ENCODE peak calls at places on chromosomes 12 and 14, in seven cellular contexts. L is dorsolateral prefrontal cortex; W is Caki2; D is fibroblast of villous mesenchyme; M is stimulated activated CD8-positive, alpha-beta memory T cell treated with anti-CD3 and anti-CD28 coated beads, Interleukin-12 subunit alpha, Interleukin-12 subunit beta, amount 100 ng/mL, for 1 hour; H is amygdala; E is stimulated activated CD4-positive, alpha-beta T cell treated with anti-CD3 and anti-CD28 coated beads, TNF-alpha, amount 100 ng/mL, for 24 hours. O is an unnamed sample.

GRCh38 chr12:71243375-71243774 is 85.6 kb upstream of the TSPAN8 start:
- DNase-seq in L (no peak), W (no peak), D (no peak), M (no peak), H (no peak), E (no peak), O (no peak)

GRCh38 chr14:22071001-22071400 is 397.4 kb upstream of the OR4E1 start:
- DNase-seq in L (no peak), W (no peak), D (no peak), M (peak), H (no peak), E (peak), O (no peak)

GRCh38 chr12:15469342-15469741 is 147.0 kb downstream of the PTPRO start:
- DNase-seq in L (no peak), W (no peak), D (no peak), M (no peak), H (no peak), E (no peak), O (no peak)

GRCh38 chr12:121618659-121619233 is 7.6 kb upstream of the ORAI1 start:
- DNase-seq in L (no peak), W (no peak), D (no peak), M (no peak), H (no peak), E (no peak), O (no peak)

GRCh38 chr14:95291859-95292542 is 27.7 kb downstream of the CLMN start:
- DNase-seq in L (peak), W (no peak), D (peak), M (no peak), H (peak), E (peak), O (peak)

GRCh38 chr12:5872745-5873144 is 72.3 kb downstream of the ANO2 start:
- DNase-seq in L (no peak), W (no peak), D (peak), M (no peak), H (no peak), E (no peak), O (no peak)

GRCh38 chr14:36383674-36384421 is 63.4 kb upstream of the MBIP start:
- DNase-seq in L (no peak), W (no peak), D (no peak), M (no peak), H (peak), E (no peak), O (peak)

GRCh38 chr12:94290353-94290752 is 142.0 kb downstream of the PLXNC1 start:
- DNase-seq in L (no peak), W (no peak), D (no peak), M (no peak), H (no peak), E (no peak), O (no peak)

GRCh38 chr12:121162384-121162783 is 29.7 kb downstream of the P2RX7 start:
- DNase-seq in L (no peak), W (no peak), D (no peak), M (no peak), H (no peak), E (no peak), O (no peak)

GRCh38 chr12:104465379-104465778 is 8.6 kb downstream of the CHST11 start:
- DNase-seq in L (no peak), W (no peak), D (no peak), M (no peak), H (no peak), E (no peak), O (no peak)

GRCh38 chr12:112162261-112162790 is 37.0 kb downstream of the TRAFD1 start:
- DNase-seq in L (no peak), W (no peak), D (no peak), M (no peak), H (no peak), E (no peak), O (no peak)

GRCh38 chr12:75959060-75959459 is 72.5 kb downstream of the PHLDA1 start:
- DNase-seq in L (no peak), W (no peak), D (peak), M (no peak), H (no peak), E (no peak), O (no peak)

GRCh38 chr14:71582705-71583104 is 349.5 kb upstream of the RGS6 start:
- DNase-seq in L (no peak), W (no peak), D (peak), M (no peak), H (no peak), E (no peak), O (no peak)

GRCh38 chr14:105430535-105430934 is 10.9 kb downstream of the MTA1 start:
- DNase-seq in L (no peak), W (peak), D (peak), M (no peak), H (no peak), E (no peak), O (no peak)

GRCh38 chr14:85535916-85536834 is 6.2 kb downstream of the FLRT2 start:
- DNase-seq in L (no peak), W (peak), D (peak), M (no peak), H (no peak), E (no peak), O (no peak)

GRCh38 chr12:116924558-116925453 is 14.1 kb downstream of the FBXW8 start:
- DNase-seq in L (no peak), W (peak), D (peak), M (peak), H (no peak), E (peak), O (no peak)

GRCh38 chr14:75188520-75189267 is 12.3 kb upstream of the TMED10 start:
- DNase-seq in L (no peak), W (no peak), D (no peak), M (no peak), H (no peak), E (no peak), O (no peak)

GRCh38 chr14:60064491-60065072 is 27.1 kb upstream of the PCNX4 start:
- DNase-seq in L (no peak), W (peak), D (peak), M (no peak), H (no peak), E (no peak), O (no peak)

GRCh38 chr12:28558232-28558631 is 368.0 kb downstream of the CCDC91 start:
- DNase-seq in L (no peak), W (no peak), D (no peak), M (no peak), H (no peak), E (no peak), O (no peak)

GRCh38 chr14:85579957-85580356 is 50.0 kb downstream of the FLRT2 start:
- DNase-seq in L (no peak), W (no peak), D (no peak), M (no peak), H (no peak), E (no peak), O (no peak)

GRCh38 chr14:95044463-95045254 is 112.7 kb downstream of the DICER1 start:
- DNase-seq in L (no peak), W (no peak), D (no peak), M (no peak), H (no peak), E (no peak), O (no peak)

GRCh38 chr12:68097386-68097785 is 62.2 kb downstream of the IFNG start:
- DNase-seq in L (no peak), W (no peak), D (no peak), M (no peak), H (no peak), E (no peak), O (no peak)

GRCh38 chr12:132218519-132218860 is 74.2 kb downstream of the NOC4L start:
- DNase-seq in L (no peak), W (no peak), D (no peak), M (no peak), H (no peak), E (no peak), O (no peak)

GRCh38 chr12:101566318-101566717 is 28.5 kb upstream of the MYBPC1 start:
- DNase-seq in L (no peak), W (no peak), D (no peak), M (no peak), H (no peak), E (peak), O (no peak)

GRCh38 chr12:73952304-73952703 is 585.3 kb upstream of the ATXN7L3B start:
- DNase-seq in L (no peak), W (no peak), D (no peak), M (no peak), H (no peak), E (no peak), O (no peak)

GRCh38 chr14:101131451-101131916 is 228.0 kb upstream of the RTL1 start:
- DNase-seq in L (no peak), W (no peak), D (no peak), M (no peak), H (no peak), E (no peak), O (no peak)

GRCh38 chr14:26525057-26525456 is 72.8 kb downstream of the NOVA1 start:
- DNase-seq in L (no peak), W (no peak), D (peak), M (no peak), H (no peak), E (no peak), O (no peak)

GRCh38 chr14:30385925-30386324 is 173.0 kb upstream of the G2E3 start:
- DNase-seq in L (no peak), W (no peak), D (no peak), M (no peak), H (no peak), E (no peak), O (no peak)

GRCh38 chr12:113221997-113222729 is 899 bp downstream of the TPCN1 start:
- DNase-seq in L (peak), W (no peak), D (no peak), M (no peak), H (no peak), E (peak), O (no peak)

GRCh38 chr12:64145226-64145625 is 76.9 kb downstream of the KICS2 start:
- DNase-seq in L (no peak), W (no peak), D (no peak), M (no peak), H (no peak), E (no peak), O (no peak)

GRCh38 chr12:121224591-121224990 is 14.7 kb downstream of the P2RX4 start:
- DNase-seq in L (no peak), W (no peak), D (no peak), M (no peak), H (no peak), E (no peak), O (no peak)

GRCh38 chr12:30257614-30258013 is 438.1 kb downstream of the IPO8 start:
- DNase-seq in L (no peak), W (no peak), D (no peak), M (no peak), H (no peak), E (no peak), O (no peak)

GRCh38 chr12:89947437-89948265 is 239.0 kb upstream of the ATP2B1 start:
- DNase-seq in L (no peak), W (peak), D (peak), M (no peak), H (no peak), E (no peak), O (no peak)